ENCODE peak calls at places on chromosomes 5 and 9, in ten cellular contexts. One of them, this sample, is unnamed.
A peak's percentile ranks its signal among the peaks of the same experiment; 100 is the strongest.

GRCh38 chr5:117161718-117162386 is 587.2 kb upstream of the SEMA6A start:
- DNase-seq in A549: no peak
- DNase-seq in ovary: no peak
- DNase-seq in PC-3: no peak
- DNase-seq in breast epithelium: no peak
- DNase-seq in left ventricle myocardium inferior: no peak
- DNase-seq in psoas muscle: no peak
- DNase-seq in stomach: no peak
- DNase-seq in right lobe of liver: no peak
- DNase-seq in tibial nerve: no peak
- DNase-seq in this sample: no peak

GRCh38 chr5:149429839-149430721 is 51.0 kb upstream of the IL17B start:
- DNase-seq in A549: no peak
- DNase-seq in left ventricle myocardium inferior: peak; percentile 74
- DNase-seq in breast epithelium: no peak
- DNase-seq in right lobe of liver: peak; percentile 70
- DNase-seq in psoas muscle: peak; percentile 75
- DNase-seq in ovary: peak; percentile 81
- DNase-seq in PC-3: no peak
- DNase-seq in tibial nerve: no peak
- DNase-seq in stomach: no peak
- DNase-seq in this sample: no peak

GRCh38 chr9:33159760-33160127 is 7.4 kb downstream of the B4GALT1 start:
- DNase-seq in ovary: no peak
- DNase-seq in PC-3: peak; percentile 50
- DNase-seq in right lobe of liver: peak; percentile 66
- DNase-seq in left ventricle myocardium inferior: peak; percentile 58
- DNase-seq in A549: peak; percentile 66
- DNase-seq in breast epithelium: no peak
- DNase-seq in stomach: peak; percentile 50
- DNase-seq in tibial nerve: peak; percentile 52
- DNase-seq in psoas muscle: peak; percentile 72
- DNase-seq in this sample: peak; percentile 76

GRCh38 chr9:128689820-128690683 is 1.0 kb downstream of the SET start:
- DNase-seq in ovary: peak; percentile 64
- DNase-seq in A549: peak; percentile 70
- DNase-seq in right lobe of liver: peak; percentile 60
- DNase-seq in psoas muscle: peak; percentile 67
- DNase-seq in left ventricle myocardium inferior: no peak
- DNase-seq in stomach: peak; percentile 31
- DNase-seq in tibial nerve: no peak
- DNase-seq in PC-3: no peak
- DNase-seq in breast epithelium: no peak
- DNase-seq in this sample: peak; percentile 38

GRCh38 chr9:132637351-132637750 is 32.4 kb downstream of the DDX31 start:
- DNase-seq in ovary: no peak
- DNase-seq in stomach: no peak
- DNase-seq in breast epithelium: no peak
- DNase-seq in psoas muscle: no peak
- DNase-seq in tibial nerve: no peak
- DNase-seq in PC-3: peak; percentile 62
- DNase-seq in right lobe of liver: no peak
- DNase-seq in left ventricle myocardium inferior: no peak
- DNase-seq in A549: no peak
- DNase-seq in this sample: no peak

GRCh38 chr5:54785729-54786548 is 199.5 kb downstream of the ESM1 start:
- DNase-seq in tibial nerve: peak; percentile 44
- DNase-seq in breast epithelium: no peak
- DNase-seq in right lobe of liver: peak; percentile 71
- DNase-seq in psoas muscle: no peak
- DNase-seq in stomach: no peak
- DNase-seq in left ventricle myocardium inferior: peak; percentile 60
- DNase-seq in A549: no peak
- DNase-seq in ovary: peak; percentile 48
- DNase-seq in PC-3: peak; percentile 2
- DNase-seq in this sample: peak; percentile 75

GRCh38 chr5:30574761-30575160 is 618.7 kb upstream of the CDH6 start:
- DNase-seq in A549: no peak
- DNase-seq in ovary: no peak
- DNase-seq in stomach: no peak
- DNase-seq in PC-3: no peak
- DNase-seq in left ventricle myocardium inferior: no peak
- DNase-seq in psoas muscle: no peak
- DNase-seq in right lobe of liver: no peak
- DNase-seq in tibial nerve: no peak
- DNase-seq in breast epithelium: no peak
- DNase-seq in this sample: no peak

GRCh38 chr5:116409591-116410296 is 164.9 kb downstream of the SEMA6A start:
- DNase-seq in ovary: no peak
- DNase-seq in breast epithelium: no peak
- DNase-seq in A549: no peak
- DNase-seq in psoas muscle: no peak
- DNase-seq in stomach: no peak
- DNase-seq in PC-3: no peak
- DNase-seq in tibial nerve: no peak
- DNase-seq in right lobe of liver: no peak
- DNase-seq in left ventricle myocardium inferior: no peak
- DNase-seq in this sample: no peak

GRCh38 chr9:92759990-92760893 is 4.4 kb downstream of the BICD2 start:
- DNase-seq in tibial nerve: no peak
- DNase-seq in stomach: peak; percentile 82
- DNase-seq in PC-3: no peak
- DNase-seq in breast epithelium: no peak
- DNase-seq in left ventricle myocardium inferior: peak; percentile 80
- DNase-seq in psoas muscle: peak; percentile 94
- DNase-seq in A549: no peak
- DNase-seq in ovary: no peak
- DNase-seq in right lobe of liver: peak; percentile 85
- DNase-seq in this sample: peak; percentile 77

GRCh38 chr9:132372177-132373095 is 17.6 kb upstream of the SETX start:
- DNase-seq in ovary: no peak
- DNase-seq in psoas muscle: peak; percentile 61
- DNase-seq in stomach: peak; percentile 34
- DNase-seq in right lobe of liver: peak; percentile 65
- DNase-seq in A549: peak; percentile 29
- DNase-seq in breast epithelium: no peak
- DNase-seq in left ventricle myocardium inferior: peak; percentile 36
- DNase-seq in PC-3: peak; percentile 29
- DNase-seq in tibial nerve: peak; percentile 55
- DNase-seq in this sample: peak; percentile 27

GRCh38 chr9:105296445-105296844 is 52.0 kb downstream of the SLC44A1 start:
- DNase-seq in left ventricle myocardium inferior: no peak
- DNase-seq in ovary: no peak
- DNase-seq in tibial nerve: no peak
- DNase-seq in breast epithelium: no peak
- DNase-seq in stomach: no peak
- DNase-seq in psoas muscle: no peak
- DNase-seq in A549: no peak
- DNase-seq in right lobe of liver: no peak
- DNase-seq in PC-3: no peak
- DNase-seq in this sample: no peak

GRCh38 chr9:95128177-95128524 is 189.4 kb downstream of the FANCC start:
- DNase-seq in left ventricle myocardium inferior: no peak
- DNase-seq in right lobe of liver: no peak
- DNase-seq in stomach: no peak
- DNase-seq in psoas muscle: no peak
- DNase-seq in PC-3: no peak
- DNase-seq in tibial nerve: no peak
- DNase-seq in A549: no peak
- DNase-seq in ovary: no peak
- DNase-seq in breast epithelium: no peak
- DNase-seq in this sample: no peak

GRCh38 chr9:95127249-95128176 is 190.0 kb downstream of the FANCC start:
- DNase-seq in stomach: peak; percentile 92
- DNase-seq in ovary: peak; percentile 92
- DNase-seq in right lobe of liver: peak; percentile 86
- DNase-seq in PC-3: peak; percentile 74
- DNase-seq in left ventricle myocardium inferior: peak; percentile 86
- DNase-seq in psoas muscle: peak; percentile 93
- DNase-seq in tibial nerve: peak; percentile 91
- DNase-seq in A549: peak; percentile 76
- DNase-seq in breast epithelium: peak; percentile 90
- DNase-seq in this sample: peak; percentile 92

GRCh38 chr9:95126739-95127138 is 190.8 kb downstream of the FANCC start:
- DNase-seq in ovary: no peak
- DNase-seq in stomach: no peak
- DNase-seq in breast epithelium: no peak
- DNase-seq in psoas muscle: no peak
- DNase-seq in left ventricle myocardium inferior: no peak
- DNase-seq in A549: no peak
- DNase-seq in tibial nerve: no peak
- DNase-seq in right lobe of liver: no peak
- DNase-seq in PC-3: no peak
- DNase-seq in this sample: no peak

GRCh38 chr9:95125652-95126051 is 191.9 kb downstream of the FANCC start:
- DNase-seq in psoas muscle: no peak
- DNase-seq in stomach: no peak
- DNase-seq in breast epithelium: no peak
- DNase-seq in PC-3: no peak
- DNase-seq in left ventricle myocardium inferior: no peak
- DNase-seq in A549: no peak
- DNase-seq in ovary: no peak
- DNase-seq in right lobe of liver: no peak
- DNase-seq in tibial nerve: no peak
- DNase-seq in this sample: no peak

GRCh38 chr9:95124582-95125359 is 192.7 kb downstream of the FANCC start:
- DNase-seq in stomach: no peak
- DNase-seq in A549: peak; percentile 46
- DNase-seq in right lobe of liver: no peak
- DNase-seq in tibial nerve: no peak
- DNase-seq in psoas muscle: no peak
- DNase-seq in ovary: no peak
- DNase-seq in breast epithelium: no peak
- DNase-seq in left ventricle myocardium inferior: no peak
- DNase-seq in PC-3: no peak
- DNase-seq in this sample: no peak
- TF ChIP-seq CTCF in stomach: no peak
- TF ChIP-seq CTCF in A549: peak; percentile 27
- TF ChIP-seq CTCF in right lobe of liver: no peak
- TF ChIP-seq CTCF in tibial nerve: no peak
- TF ChIP-seq CTCF in psoas muscle: peak; percentile 9
- TF ChIP-seq CTCF in ovary: no peak
- TF ChIP-seq CTCF in breast epithelium: no peak
- TF ChIP-seq CTCF in left ventricle myocardium inferior: peak; percentile 43
- TF ChIP-seq CTCF in PC-3: peak; percentile 44
- TF ChIP-seq CTCF in this sample: no peak

GRCh38 chr9:28471261-28471660 is 898.0 kb upstream of the C9orf72 start:
- DNase-seq in left ventricle myocardium inferior: no peak
- DNase-seq in PC-3: no peak
- DNase-seq in ovary: no peak
- DNase-seq in A549: no peak
- DNase-seq in right lobe of liver: no peak
- DNase-seq in psoas muscle: no peak
- DNase-seq in breast epithelium: no peak
- DNase-seq in stomach: no peak
- DNase-seq in tibial nerve: no peak
- DNase-seq in this sample: no peak
- H3K4me1 ChIP-seq in left ventricle myocardium inferior: no peaks in the 10 kb centered on the region
- H3K4me1 ChIP-seq in PC-3: no peaks in the 10 kb centered on the region
- H3K4me1 ChIP-seq in ovary: no peaks in the 10 kb centered on the region
- H3K4me1 ChIP-seq in A549: no peaks in the 10 kb centered on the region
- H3K4me1 ChIP-seq in right lobe of liver: no peaks in the 10 kb centered on the region
- H3K4me1 ChIP-seq in psoas muscle: no peaks in the 10 kb centered on the region
- H3K4me1 ChIP-seq in breast epithelium: no peaks in the 10 kb centered on the region
- H3K4me1 ChIP-seq in stomach: no peaks in the 10 kb centered on the region
- H3K4me1 ChIP-seq in tibial nerve: no peaks in the 10 kb centered on the region
- H3K4me1 ChIP-seq in this sample: no peaks in the 10 kb centered on the region

GRCh38 chr9:137162505-137163100 is 7.2 kb downstream of the LRRC26 start:
- DNase-seq in right lobe of liver: peak; percentile 68
- DNase-seq in A549: peak; percentile 64
- DNase-seq in breast epithelium: no peak
- DNase-seq in stomach: peak; percentile 71
- DNase-seq in ovary: no peak
- DNase-seq in psoas muscle: no peak
- DNase-seq in left ventricle myocardium inferior: no peak
- DNase-seq in PC-3: no peak
- DNase-seq in tibial nerve: no peak
- DNase-seq in this sample: peak; percentile 48
- TF ChIP-seq CTCF in right lobe of liver: no peak
- TF ChIP-seq CTCF in A549: peak; percentile 14
- TF ChIP-seq CTCF in breast epithelium: no peak
- TF ChIP-seq CTCF in stomach: no peak
- TF ChIP-seq CTCF in ovary: no peak
- TF ChIP-seq CTCF in psoas muscle: peak; percentile 25
- TF ChIP-seq CTCF in left ventricle myocardium inferior: peak; percentile 38
- TF ChIP-seq CTCF in PC-3: no peak
- TF ChIP-seq CTCF in tibial nerve: no peak
- TF ChIP-seq CTCF in this sample: peak; percentile 27

GRCh38 chr9:115414561-115414960 is 296.6 kb upstream of the TNC start:
- DNase-seq in psoas muscle: no peak
- DNase-seq in stomach: no peak
- DNase-seq in PC-3: no peak
- DNase-seq in tibial nerve: no peak
- DNase-seq in left ventricle myocardium inferior: no peak
- DNase-seq in right lobe of liver: no peak
- DNase-seq in breast epithelium: no peak
- DNase-seq in A549: no peak
- DNase-seq in ovary: no peak
- DNase-seq in this sample: no peak

GRCh38 chr9:115413304-115413703 is 295.3 kb upstream of the TNC start:
- DNase-seq in psoas muscle: no peak
- DNase-seq in ovary: no peak
- DNase-seq in A549: no peak
- DNase-seq in breast epithelium: no peak
- DNase-seq in right lobe of liver: no peak
- DNase-seq in left ventricle myocardium inferior: no peak
- DNase-seq in PC-3: no peak
- DNase-seq in stomach: no peak
- DNase-seq in tibial nerve: no peak
- DNase-seq in this sample: no peak

GRCh38 chr9:115413766-115414382 is 295.9 kb upstream of the TNC start:
- DNase-seq in PC-3: no peak
- DNase-seq in left ventricle myocardium inferior: no peak
- DNase-seq in right lobe of liver: no peak
- DNase-seq in breast epithelium: no peak
- DNase-seq in ovary: no peak
- DNase-seq in A549: no peak
- DNase-seq in stomach: no peak
- DNase-seq in tibial nerve: no peak
- DNase-seq in psoas muscle: no peak
- DNase-seq in this sample: no peak

GRCh38 chr9:115411516-115411915 is 293.6 kb upstream of the TNC start:
- DNase-seq in tibial nerve: no peak
- DNase-seq in stomach: no peak
- DNase-seq in left ventricle myocardium inferior: no peak
- DNase-seq in breast epithelium: no peak
- DNase-seq in right lobe of liver: no peak
- DNase-seq in A549: no peak
- DNase-seq in PC-3: no peak
- DNase-seq in ovary: no peak
- DNase-seq in psoas muscle: no peak
- DNase-seq in this sample: no peak

DNA sequence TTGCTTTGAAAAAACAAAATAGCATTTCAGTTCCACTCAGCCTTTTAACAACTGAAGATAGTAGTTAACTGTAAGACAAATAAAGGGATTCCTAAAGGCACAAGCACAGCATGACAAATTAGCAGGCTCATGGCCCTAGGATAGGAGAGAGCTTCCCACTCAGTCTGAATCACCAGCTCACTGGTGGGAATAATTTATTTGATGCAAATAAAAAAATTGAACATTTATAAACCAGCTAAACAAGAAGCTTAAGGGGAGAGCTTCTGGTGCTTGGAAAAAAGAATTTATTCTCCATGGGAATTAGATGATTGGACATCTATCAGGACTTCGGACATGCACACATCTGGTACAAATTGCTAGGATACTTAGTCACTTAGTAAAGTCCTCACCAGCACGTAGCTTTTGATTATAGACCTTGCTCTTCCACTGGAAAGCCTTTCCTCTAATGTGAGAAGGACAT is 294.1 kb upstream of the TNC start:
- DNase-seq in right lobe of liver: no peak
- DNase-seq in tibial nerve: no peak
- DNase-seq in psoas muscle: no peak
- DNase-seq in ovary: no peak
- DNase-seq in A549: no peak
- DNase-seq in PC-3: no peak
- DNase-seq in left ventricle myocardium inferior: no peak
- DNase-seq in stomach: no peak
- DNase-seq in breast epithelium: no peak
- DNase-seq in this sample: no peak
- H3K4me1 ChIP-seq in right lobe of liver: no peaks in the 10 kb centered on the region
- H3K4me1 ChIP-seq in tibial nerve: no peaks in the 10 kb centered on the region
- H3K4me1 ChIP-seq in psoas muscle: no peaks in the 10 kb centered on the region
- H3K4me1 ChIP-seq in ovary: no peaks in the 10 kb centered on the region
- H3K4me1 ChIP-seq in A549: no peaks in the 10 kb centered on the region
- H3K4me1 ChIP-seq in PC-3: no peaks in the 10 kb centered on the region
- H3K4me1 ChIP-seq in left ventricle myocardium inferior: no peaks in the 10 kb centered on the region
- H3K4me1 ChIP-seq in stomach: no peaks in the 10 kb centered on the region
- H3K4me1 ChIP-seq in breast epithelium: no peaks in the 10 kb centered on the region
- H3K4me1 ChIP-seq in this sample: no peaks in the 10 kb centered on the region